ENCODE peak calls at places on chromosomes 4 and X, in four cellular contexts. One of them, this sample, is unnamed.

GRCh38 chrX:21883258-21883657 is 27.5 kb downstream of the YY2 start:
- DNase-seq in H9: no peak
- DNase-seq in left ventricle myocardium inferior: peak; percentile 13
- DNase-seq in GM23248: no peak
- DNase-seq in this sample: no peak

GRCh38 chrX:11474576-11474975 is 181.4 kb downstream of the AMELX start:
- DNase-seq in H9: no peak
- DNase-seq in left ventricle myocardium inferior: no peak
- DNase-seq in GM23248: peak; percentile 3
- DNase-seq in this sample: no peak

GRCh38 chrX:123083924-123084323 is 100.2 kb upstream of the GRIA3 start:
- DNase-seq in left ventricle myocardium inferior: no peak
- DNase-seq in H9: no peak
- DNase-seq in GM23248: peak; percentile 36
- DNase-seq in this sample: no peak

GRCh38 chrX:49108641-49109040 is 14.9 kb downstream of the GPKOW start:
- DNase-seq in left ventricle myocardium inferior: no peak
- DNase-seq in H9: no peak
- DNase-seq in GM23248: no peak
- DNase-seq in this sample: no peak

GRCh38 chr4:71229477-71230257 is 109.2 kb upstream of the SLC4A4 start:
- DNase-seq in left ventricle myocardium inferior: no peak
- DNase-seq in GM23248: peak; percentile 79
- DNase-seq in H9: peak; percentile 36
- DNase-seq in this sample: peak; percentile 70

GRCh38 chrX:97030463-97030862 is 146.8 kb downstream of the RPA4 start:
- DNase-seq in GM23248: no peak
- DNase-seq in H9: no peak
- DNase-seq in left ventricle myocardium inferior: no peak
- DNase-seq in this sample: no peak

GRCh38 chrX:68383540-68383939 is 49.8 kb downstream of the OPHN1 start:
- DNase-seq in GM23248: no peak
- DNase-seq in H9: no peak
- DNase-seq in left ventricle myocardium inferior: no peak
- DNase-seq in this sample: no peak

GRCh38 chr4:87941537-87942392 is 33.7 kb upstream of the SPP1 start:
- DNase-seq in H9: no peak
- DNase-seq in GM23248: no peak
- DNase-seq in left ventricle myocardium inferior: no peak
- DNase-seq in this sample: no peak

GRCh38 chrX:13053171-13053570 is 8.8 kb upstream of the FAM9C start:
- DNase-seq in GM23248: no peak
- DNase-seq in left ventricle myocardium inferior: no peak
- DNase-seq in H9: no peak
- DNase-seq in this sample: no peak

GRCh38 chr4:1047976-1048780 is 36.8 kb downstream of the FGFRL1 start:
- DNase-seq in left ventricle myocardium inferior: peak; percentile 15
- DNase-seq in GM23248: no peak
- DNase-seq in H9: peak; percentile 29
- DNase-seq in this sample: peak; percentile 9

GRCh38 chrX:1392376-1393130 is 640 bp upstream of the SLC25A6 start:
- DNase-seq in H9: peak; percentile 74
- DNase-seq in GM23248: peak; percentile 87
- DNase-seq in left ventricle myocardium inferior: peak; percentile 69
- DNase-seq in this sample: peak; percentile 78

GRCh38 chr4:170743633-170744032 is 653.9 kb upstream of the AADAT start:
- DNase-seq in GM23248: no peak
- DNase-seq in left ventricle myocardium inferior: no peak
- DNase-seq in H9: no peak
- DNase-seq in this sample: no peak

GRCh38 chr4:2646386-2647149 is 109.6 kb downstream of the TNIP2 start:
- DNase-seq in GM23248: no peak
- DNase-seq in left ventricle myocardium inferior: no peak
- DNase-seq in H9: no peak
- DNase-seq in this sample: no peak

GRCh38 chr4:153663667-153664066 is 20.4 kb upstream of the TLR2 start:
- DNase-seq in H9: no peak
- DNase-seq in GM23248: no peak
- DNase-seq in left ventricle myocardium inferior: no peak
- DNase-seq in this sample: no peak

GRCh38 chr4:146110847-146111485 is 64.6 kb upstream of the LSM6 start:
- DNase-seq in H9: no peak
- DNase-seq in left ventricle myocardium inferior: no peak
- DNase-seq in GM23248: no peak
- DNase-seq in this sample: no peak

GRCh38 chr4:184398741-184399504 is 75.4 kb downstream of the IRF2 start:
- DNase-seq in H9: no peak
- DNase-seq in GM23248: no peak
- DNase-seq in left ventricle myocardium inferior: no peak
- DNase-seq in this sample: no peak

GRCh38 chrX:72394518-72395163 is 88.9 kb upstream of the CITED1 start:
- DNase-seq in left ventricle myocardium inferior: peak; percentile 18
- DNase-seq in H9: no peak
- DNase-seq in GM23248: peak; percentile 77
- DNase-seq in this sample: no peak

GRCh38 chr4:145044341-145044740 is 53.7 kb downstream of the ANAPC10 start:
- DNase-seq in H9: no peak
- DNase-seq in GM23248: peak; percentile 34
- DNase-seq in left ventricle myocardium inferior: no peak
- DNase-seq in this sample: no peak

GRCh38 chr4:48342559-48342878 is 1.2 kb downstream of the SLAIN2 start:
- DNase-seq in H9: no peak
- DNase-seq in left ventricle myocardium inferior: no peak
- DNase-seq in GM23248: peak; percentile 35
- DNase-seq in this sample: no peak

GRCh38 chr4:15914291-15914690 is 24.2 kb downstream of the FGFBP1 start:
- DNase-seq in left ventricle myocardium inferior: no peak
- DNase-seq in GM23248: no peak
- DNase-seq in H9: no peak
- DNase-seq in this sample: no peak

GRCh38 chr4:125115941-125116340 is 198.8 kb upstream of the FAT4 start:
- DNase-seq in H9: no peak
- DNase-seq in GM23248: peak; percentile 64
- DNase-seq in left ventricle myocardium inferior: no peak
- DNase-seq in this sample: no peak

GRCh38 chrX:119686087-119686639 is 6.8 kb downstream of the SEPTIN6 start:
- DNase-seq in left ventricle myocardium inferior: no peak
- DNase-seq in H9: no peak
- DNase-seq in GM23248: peak; percentile 57
- DNase-seq in this sample: no peak

GRCh38 chrX:140713174-140713539 is 3.6 kb downstream of the LINC00632 start:
- DNase-seq in H9: no peak
- DNase-seq in GM23248: no peak
- DNase-seq in left ventricle myocardium inferior: no peak
- DNase-seq in this sample: no peak

GRCh38 chr4:140071806-140072205 is 82.2 kb downstream of the MAML3 start:
- DNase-seq in H9: no peak
- DNase-seq in left ventricle myocardium inferior: peak; percentile 40
- DNase-seq in GM23248: peak; percentile 84
- DNase-seq in this sample: no peak

GRCh38 chr4:103450693-103451092 is 252.6 kb upstream of the CENPE start:
- DNase-seq in left ventricle myocardium inferior: no peak
- DNase-seq in GM23248: no peak
- DNase-seq in H9: no peak
- DNase-seq in this sample: no peak

GRCh38 chr4:33746979-33747378 is 2497.3 kb downstream of the ARAP2 start:
- DNase-seq in left ventricle myocardium inferior: no peak
- DNase-seq in H9: no peak
- DNase-seq in GM23248: no peak
- DNase-seq in this sample: no peak

GRCh38 chr4:38001927-38002326 is 41.7 kb downstream of the PTTG2 start:
- DNase-seq in H9: no peak
- DNase-seq in left ventricle myocardium inferior: no peak
- DNase-seq in GM23248: no peak
- DNase-seq in this sample: peak; percentile 85

GRCh38 chr4:139419388-139419914 is 34.5 kb upstream of the RAB33B start:
- DNase-seq in left ventricle myocardium inferior: peak; percentile 18
- DNase-seq in GM23248: peak; percentile 72
- DNase-seq in H9: no peak
- DNase-seq in this sample: no peak

DNA sequence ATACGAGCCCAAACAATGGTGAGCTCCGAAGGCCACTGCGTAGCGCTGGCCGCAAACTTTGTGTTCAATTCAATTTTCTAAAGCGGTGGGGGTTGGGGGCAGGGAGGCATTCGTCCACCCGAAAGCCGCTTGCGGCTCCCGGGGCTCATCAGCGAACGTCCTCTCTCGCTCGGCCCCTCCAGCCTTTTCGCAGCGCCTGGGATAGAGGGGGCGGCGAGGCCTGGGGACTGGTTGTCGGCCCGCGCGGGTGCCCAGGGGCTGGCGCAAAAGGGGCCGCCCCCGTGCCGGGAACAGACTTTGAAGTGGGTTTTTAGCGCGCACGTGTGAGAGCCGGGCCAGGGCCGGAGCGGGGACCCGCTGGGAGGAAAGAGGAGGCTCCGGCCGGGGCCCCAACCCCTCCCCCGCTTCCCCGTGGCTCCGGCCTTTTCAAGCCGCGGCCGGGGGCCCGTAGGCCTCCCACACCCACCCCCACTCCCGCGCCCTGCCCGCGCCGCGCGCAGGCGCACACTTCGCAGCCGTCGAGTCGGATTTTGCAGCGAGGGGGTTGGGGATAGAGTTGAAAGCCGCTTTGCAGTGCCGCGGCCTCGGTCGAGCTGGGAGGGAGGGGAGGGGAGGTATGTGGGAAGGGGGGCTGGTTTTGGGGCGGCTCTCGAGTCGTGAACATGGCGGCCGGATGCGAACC is 8.3 kb downstream of the ZIC3 start:
- DNase-seq in H9: no peak
- DNase-seq in left ventricle myocardium inferior: no peak
- DNase-seq in GM23248: no peak
- DNase-seq in this sample: peak; percentile 85
- H3K27me3 ChIP-seq in H9: no peaks in the 10 kb centered on the region
- H3K27me3 ChIP-seq in left ventricle myocardium inferior: peaks cover 96% of the 10 kb centered on the region
- H3K27me3 ChIP-seq in GM23248: peaks cover 7% of the 10 kb centered on the region
- H3K27me3 ChIP-seq in this sample: no peaks in the 10 kb centered on the region

DNA sequence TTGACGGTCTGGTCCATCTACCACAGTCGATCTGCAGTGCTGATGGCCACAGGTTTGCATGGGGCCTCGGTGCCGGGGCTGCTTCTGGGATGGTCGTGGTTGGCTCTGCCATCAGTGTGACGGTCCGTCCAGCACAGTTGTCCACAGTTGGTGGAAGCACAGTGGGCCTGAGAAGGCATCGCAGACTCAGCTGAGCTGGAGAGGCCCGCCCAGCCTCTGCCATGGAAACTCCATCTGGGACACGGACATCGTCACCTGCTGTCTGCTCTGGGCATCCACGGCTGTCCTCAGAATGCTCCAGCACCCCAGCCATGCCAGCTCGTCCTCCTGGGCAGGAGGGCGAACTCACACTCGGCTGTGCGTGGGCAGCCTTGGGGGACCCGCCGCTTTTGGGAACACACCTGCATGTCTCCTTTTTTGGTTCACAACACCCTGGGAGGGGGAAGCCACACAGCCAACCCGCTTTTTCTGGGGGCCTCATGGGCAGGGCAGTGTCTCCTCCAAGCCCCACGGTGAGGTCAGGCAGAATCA is 33.0 kb downstream of the ABLIM2 start:
- DNase-seq in GM23248: no peak
- DNase-seq in left ventricle myocardium inferior: no peak
- DNase-seq in H9: no peak
- DNase-seq in this sample: no peak
- H3K27me3 ChIP-seq in GM23248: peaks cover 23% of the 10 kb centered on the region
- H3K27me3 ChIP-seq in left ventricle myocardium inferior: no peaks in the 10 kb centered on the region
- H3K27me3 ChIP-seq in H9: no peaks in the 10 kb centered on the region
- H3K27me3 ChIP-seq in this sample: no peaks in the 10 kb centered on the region

GRCh38 chr4:3768842-3769641 is 2.9 kb downstream of the ADRA2C start:
- DNase-seq in GM23248: no peak
- DNase-seq in H9: no peak
- DNase-seq in left ventricle myocardium inferior: no peak
- DNase-seq in this sample: no peak
- H3K27me3 ChIP-seq in GM23248: peaks cover 54% of the 10 kb centered on the region
- H3K27me3 ChIP-seq in H9: peaks cover 6% of the 10 kb centered on the region
- H3K27me3 ChIP-seq in left ventricle myocardium inferior: peaks cover 89% of the 10 kb centered on the region
- H3K27me3 ChIP-seq in this sample: peaks cover 29% of the 10 kb centered on the region

GRCh38 chrX:86149089-86149488 is 838 bp downstream of the DACH2 start:
- DNase-seq in left ventricle myocardium inferior: no peak
- DNase-seq in H9: no peak
- DNase-seq in GM23248: no peak
- DNase-seq in this sample: no peak
- H3K27me3 ChIP-seq in left ventricle myocardium inferior: peaks cover 43% of the 10 kb centered on the region
- H3K27me3 ChIP-seq in H9: peaks cover 19% of the 10 kb centered on the region
- H3K27me3 ChIP-seq in GM23248: no peaks in the 10 kb centered on the region
- H3K27me3 ChIP-seq in this sample: peaks cover 49% of the 10 kb centered on the region

GRCh38 chr4:108173599-108174057 is 4.9 kb upstream of the LEF1 start:
- DNase-seq in H9: no peak
- DNase-seq in GM23248: no peak
- DNase-seq in left ventricle myocardium inferior: no peak
- DNase-seq in this sample: no peak
- H3K27me3 ChIP-seq in H9: peaks cover 64% of the 10 kb centered on the region
- H3K27me3 ChIP-seq in GM23248: peaks cover 63% of the 10 kb centered on the region
- H3K27me3 ChIP-seq in left ventricle myocardium inferior: peaks cover 86% of the 10 kb centered on the region
- H3K27me3 ChIP-seq in this sample: peaks cover 92% of the 10 kb centered on the region

DNA sequence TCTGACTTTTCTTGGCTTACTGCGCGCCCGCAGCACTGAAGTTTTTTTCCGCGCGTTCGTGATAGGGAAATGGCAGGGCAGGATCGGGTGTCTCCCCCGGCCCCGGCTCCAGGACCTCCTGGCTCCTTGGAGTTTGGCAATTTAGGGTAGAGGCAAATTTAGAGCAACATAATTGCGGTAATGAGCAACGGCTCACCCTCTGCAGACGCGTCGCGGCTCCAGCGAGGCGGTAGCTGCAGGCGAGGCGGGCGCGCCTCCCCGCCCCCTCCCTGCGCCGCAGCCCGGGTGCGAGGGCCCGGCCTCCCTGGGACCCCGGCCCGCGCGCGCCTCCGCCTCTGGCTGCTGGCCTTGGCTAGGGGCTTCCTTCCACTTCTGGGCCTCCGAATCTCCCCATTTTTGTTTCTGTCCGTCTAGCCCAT is 6.2 kb downstream of the MSX1 start:
- DNase-seq in left ventricle myocardium inferior: no peak
- DNase-seq in GM23248: no peak
- DNase-seq in H9: no peak
- DNase-seq in this sample: peak; percentile 43
- H3K27me3 ChIP-seq in left ventricle myocardium inferior: peaks cover 100% of the 10 kb centered on the region
- H3K27me3 ChIP-seq in GM23248: peaks cover 37% of the 10 kb centered on the region
- H3K27me3 ChIP-seq in H9: peaks cover 99% of the 10 kb centered on the region
- H3K27me3 ChIP-seq in this sample: peaks cover 100% of the 10 kb centered on the region

GRCh38 chrX:7641141-7641540 is 201.8 kb upstream of the VCX start:
- DNase-seq in H9: no peak
- DNase-seq in left ventricle myocardium inferior: no peak
- DNase-seq in GM23248: no peak
- DNase-seq in this sample: no peak

GRCh38 chrX:7640392-7640791 is 202.6 kb upstream of the VCX start:
- DNase-seq in left ventricle myocardium inferior: no peak
- DNase-seq in H9: no peak
- DNase-seq in GM23248: no peak
- DNase-seq in this sample: no peak

GRCh38 chrX:7638053-7638452 is 204.9 kb upstream of the VCX start:
- DNase-seq in left ventricle myocardium inferior: no peak
- DNase-seq in H9: no peak
- DNase-seq in GM23248: no peak
- DNase-seq in this sample: peak; percentile 52
- H3K27me3 ChIP-seq in left ventricle myocardium inferior: no peaks in the 10 kb centered on the region
- H3K27me3 ChIP-seq in H9: no peaks in the 10 kb centered on the region
- H3K27me3 ChIP-seq in GM23248: no peaks in the 10 kb centered on the region
- H3K27me3 ChIP-seq in this sample: no peaks in the 10 kb centered on the region